ENCODE peak calls at places on chromosomes 3 and 15, in nine cellular contexts. W is suprapubic skin; V is naive thymus-derived CD4-positive, alpha-beta T cell; G is spleen; O is tibial artery; I is cardiac muscle cell; L is thoracic aorta; C is WERI-Rb-1; B is GM23248. X is an unnamed sample. For H3K9me3, the result is how much of the 10 kb centered on the place peaks cover.

GRCh38 chr3:197690754-197691153 is 46.0 kb downstream of the RUBCN start:
- DNase-seq in W (no peak), V (no peak), G (no peak), O (no peak), I (no peak), L (no peak), C (no peak), B (no peak), X (no peak)

GRCh38 chr15:40310001-40310959 is 2.5 kb upstream of the PLCB2 start:
- DNase-seq in W (no peak), V (peak), G (peak), O (no peak), I (peak), L (no peak), C (peak), B (peak), X (peak)

GRCh38 chr3:162263596-162263995 is 767.0 kb downstream of the OTOL1 start:
- DNase-seq in W (no peak), V (no peak), G (no peak), O (no peak), I (no peak), L (no peak), C (no peak), B (no peak), X (no peak)

GRCh38 chr3:29577250-29577649 is 296.4 kb downstream of the RBMS3 start:
- DNase-seq in W (no peak), V (no peak), G (peak), O (no peak), I (no peak), L (no peak), C (no peak), B (no peak), X (no peak)

GRCh38 chr3:48417529-48418108 is 12.3 kb downstream of the PLXNB1 start:
- DNase-seq in W (no peak), V (no peak), G (no peak), O (no peak), I (no peak), L (no peak), C (no peak), B (no peak), X (no peak)

GRCh38 chr3:180142041-180142440 is 105.3 kb upstream of the PEX5L start:
- DNase-seq in W (no peak), V (no peak), G (no peak), O (no peak), I (no peak), L (no peak), C (no peak), B (peak), X (no peak)

GRCh38 chr15:52417957-52418356 is 110.7 kb downstream of the MYO5A start:
- DNase-seq in W (no peak), V (no peak), G (no peak), O (no peak), I (no peak), L (no peak), C (no peak), B (no peak), X (no peak)

GRCh38 chr3:60080648-60081047 is 1030.8 kb upstream of the CFAP20DC start:
- DNase-seq in W (no peak), V (peak), G (no peak), O (no peak), I (no peak), L (no peak), C (no peak), B (peak), X (peak)

GRCh38 chr3:46463120-46463867 is 1.4 kb downstream of the LTF start:
- DNase-seq in W (peak), V (no peak), G (peak), O (no peak), I (no peak), L (no peak), C (no peak), B (no peak), X (no peak)

GRCh38 chr15:40567111-40567510 is 2.0 kb upstream of the RPUSD2 start:
- DNase-seq in W (no peak), V (no peak), G (no peak), O (no peak), I (no peak), L (no peak), C (peak), B (no peak), X (peak)

DNA sequence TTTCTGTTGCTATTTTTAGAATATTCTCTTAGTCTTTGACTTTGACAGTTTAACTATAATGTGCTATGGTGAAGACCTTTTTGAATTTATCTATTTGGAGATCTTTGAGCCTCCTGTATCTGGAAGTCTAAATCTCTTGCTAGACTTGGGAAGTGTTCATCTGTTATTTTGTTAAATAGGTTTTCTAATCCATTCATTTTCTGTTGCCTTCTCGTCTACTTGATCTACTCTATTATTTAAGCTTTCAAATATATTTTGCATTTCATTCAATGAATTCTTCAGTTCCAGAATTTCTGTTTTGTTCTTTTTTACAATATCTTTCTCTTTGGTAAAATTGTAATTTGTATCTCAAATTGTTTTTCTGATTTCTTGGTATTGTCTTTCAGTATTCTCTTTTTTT is 47.8 kb downstream of the LEKR1 start:
- DNase-seq in W (no peak), V (no peak), G (no peak), O (no peak), I (no peak), L (no peak), C (no peak), B (no peak), X (no peak)
- H3K9me3 ChIP-seq in W (under half), V (under half), G (under half), O (under half), I (under half), L (under half), C (under half), B (under half), X (under half)

DNA sequence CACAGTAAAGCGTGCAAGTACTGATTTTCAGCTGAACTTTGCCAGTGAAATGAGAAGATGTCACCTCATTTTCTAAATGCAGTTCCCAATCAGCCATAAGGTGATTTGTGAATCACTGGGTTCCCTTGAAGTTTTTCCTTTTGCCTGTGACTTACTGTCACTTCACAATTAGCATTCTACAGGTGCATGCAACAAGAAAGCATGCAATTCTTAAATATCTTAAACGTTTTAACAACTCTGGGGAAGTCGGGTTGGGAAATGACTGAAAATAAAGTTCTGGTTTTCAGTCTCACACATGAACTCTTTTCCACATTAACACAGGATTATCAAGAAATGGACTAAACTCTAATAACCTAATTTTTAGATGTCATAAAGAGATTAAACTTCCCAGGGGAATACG is 5.2 kb downstream of the GSK3B start:
- DNase-seq in W (no peak), V (no peak), G (no peak), O (no peak), I (no peak), L (no peak), C (no peak), B (no peak), X (no peak)
- H3K4me3 ChIP-seq in W (no peak), V (no peak), G (no peak), O (no peak), I (no peak), L (no peak), C (no peak), B (peak), X (no peak)

GRCh38 chr3:129919806-129920205 is 26.3 kb upstream of the TMCC1 start:
- DNase-seq in W (no peak), V (no peak), G (no peak), O (no peak), I (no peak), L (no peak), C (no peak), B (no peak), X (no peak)
- H3K9me3 ChIP-seq in W (under half), V (under half), G (under half), O (under half), I (under half), L (under half), C (under half), B (under half), X (under half)

GRCh38 chr3:115518100-115518852 is 105.0 kb upstream of the GAP43 start:
- DNase-seq in W (no peak), V (no peak), G (no peak), O (peak), I (peak), L (peak), C (peak), B (peak), X (peak)

GRCh38 chr3:115512565-115513410 is 110.5 kb upstream of the GAP43 start:
- DNase-seq in W (no peak), V (peak), G (no peak), O (no peak), I (peak), L (no peak), C (peak), B (peak), X (peak)

GRCh38 chr3:115517457-115518050 is 105.8 kb upstream of the GAP43 start:
- DNase-seq in W (no peak), V (no peak), G (no peak), O (no peak), I (no peak), L (no peak), C (no peak), B (no peak), X (no peak)

DNA sequence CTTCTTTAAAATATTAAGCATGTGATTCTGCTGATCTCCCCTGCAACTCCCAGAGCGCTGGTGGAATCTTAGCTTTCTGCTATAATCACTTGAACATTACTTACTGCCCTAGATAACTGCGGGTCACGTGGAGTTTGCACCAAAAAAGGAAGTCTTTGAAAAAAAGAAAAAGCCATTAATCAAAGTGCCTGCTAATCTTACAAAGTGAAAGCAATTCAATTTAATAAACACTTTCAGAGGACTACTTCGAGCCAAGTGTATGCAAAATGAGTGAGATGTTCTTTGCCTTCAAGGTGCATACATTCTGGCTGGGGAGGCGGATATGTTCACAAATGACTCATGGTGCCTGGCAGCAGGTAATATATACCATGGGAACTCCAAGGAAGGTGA is 109.9 kb upstream of the GAP43 start:
- DNase-seq in W (no peak), V (peak), G (no peak), O (no peak), I (no peak), L (no peak), C (peak), B (no peak), X (no peak)
- H3K4me3 ChIP-seq in W (peak), V (peak), G (peak), O (peak), I (peak), L (peak), C (peak), B (peak), X (peak)

DNA sequence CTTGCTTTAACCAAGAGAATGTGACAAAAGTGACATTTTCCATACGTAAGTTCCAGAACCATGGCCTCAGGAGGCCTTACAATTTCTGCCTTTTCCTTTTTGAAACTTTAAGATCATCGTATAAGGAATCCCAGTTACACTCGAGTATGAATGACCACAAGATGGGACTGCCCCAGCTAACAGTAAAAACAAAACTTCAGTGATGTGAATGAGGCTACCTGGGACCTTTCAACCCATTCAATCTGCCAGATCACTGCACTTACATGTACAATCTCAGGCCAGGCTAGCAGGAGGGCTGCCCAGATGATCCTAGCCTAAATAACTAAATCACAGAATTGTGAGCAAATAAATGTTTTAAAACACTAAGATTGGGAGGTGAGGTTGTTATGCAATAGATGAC is 328.8 kb downstream of the CNTN6 start:
- DNase-seq in W (no peak), V (no peak), G (no peak), O (no peak), I (no peak), L (no peak), C (no peak), B (no peak), X (no peak)
- H3K9me3 ChIP-seq in W (under half), V (under half), G (under half), O (under half), I (under half), L (under half), C (under half), B (under half), X (under half)

X was measured in HAP-1.